ENCODE peak calls at places on chromosomes 1 and 21, in eight cellular contexts. S, H, Z, I, P, V, X and U are unnamed samples. For H3K4me1 and H3K27me3, the result is how much of the 10 kb centered on the place peaks cover.

GRCh38 chr1:115432061-115432460 is 94.0 kb upstream of the NGF start:
- DNase-seq in S (no peak), H (no peak), Z (no peak), I (no peak), P (no peak), V (peak), X (no peak), U (no peak)

GRCh38 chr1:206923009-206923960 is 1.5 kb upstream of the FCMR start:
- DNase-seq in S (no peak), H (peak), Z (no peak), I (no peak), P (peak), V (no peak), X (peak), U (no peak)

GRCh38 chr1:65068202-65069011 is 79.6 kb upstream of the AK4 start:
- DNase-seq in S (no peak), H (no peak), Z (no peak), I (no peak), P (peak), V (no peak), X (peak), U (no peak)

GRCh38 chr1:109884242-109884891 is 26.3 kb upstream of the CSF1 start:
- DNase-seq in S (no peak), H (no peak), Z (no peak), I (no peak), P (no peak), V (no peak), X (no peak), U (no peak)

GRCh38 chr1:17046043-17046657 is 7.7 kb downstream of the SDHB start:
- DNase-seq in S (no peak), H (no peak), Z (no peak), I (no peak), P (peak), V (peak), X (no peak), U (no peak)

GRCh38 chr1:202565890-202566289 is 144.4 kb downstream of the SYT2 start:
- DNase-seq in S (no peak), H (no peak), Z (no peak), I (no peak), P (no peak), V (no peak), X (no peak), U (no peak)

GRCh38 chr1:48823161-48823560 is 46.5 kb upstream of the BEND5 start:
- DNase-seq in S (peak), H (no peak), Z (no peak), I (peak), P (no peak), V (no peak), X (peak), U (peak)

GRCh38 chr1:27504588-27505419 is 14.8 kb upstream of the WASF2 start:
- DNase-seq in S (peak), H (no peak), Z (peak), I (peak), P (no peak), V (peak), X (peak), U (peak)

GRCh38 chr1:53576381-53576801 is 117.2 kb downstream of the DMRTB1 start:
- DNase-seq in S (no peak), H (no peak), Z (no peak), I (no peak), P (no peak), V (no peak), X (peak), U (peak)

GRCh38 chr1:86866665-86867064 is 47.3 kb downstream of the SELENOF start:
- DNase-seq in S (no peak), H (no peak), Z (no peak), I (no peak), P (no peak), V (peak), X (no peak), U (no peak)

GRCh38 chr1:9960705-9961562 is 17.7 kb downstream of the NMNAT1 start:
- DNase-seq in S (no peak), H (no peak), Z (no peak), I (no peak), P (no peak), V (peak), X (peak), U (no peak)

GRCh38 chr21:29315155-29315749 is 16.5 kb downstream of the BACH1 start:
- DNase-seq in S (no peak), H (no peak), Z (no peak), I (no peak), P (no peak), V (no peak), X (peak), U (no peak)

GRCh38 chr21:15063081-15063820 is 1.5 kb downstream of the NRIP1 start:
- DNase-seq in S (no peak), H (no peak), Z (no peak), I (no peak), P (no peak), V (peak), X (peak), U (peak)

GRCh38 chr1:109659145-109659544 is 3.2 kb downstream of the GSTM4 start:
- DNase-seq in S (no peak), H (no peak), Z (no peak), I (no peak), P (no peak), V (no peak), X (no peak), U (no peak)

GRCh38 chr1:65119951-65120350 is 28.1 kb upstream of the AK4 start:
- DNase-seq in S (no peak), H (no peak), Z (no peak), I (no peak), P (no peak), V (peak), X (no peak), U (no peak)

GRCh38 chr1:54806931-54807611 is 5.9 kb upstream of the TTC22 start:
- DNase-seq in S (peak), H (no peak), Z (no peak), I (no peak), P (peak), V (peak), X (no peak), U (no peak)

GRCh38 chr1:238647877-238648276 is 738.5 kb upstream of the CHRM3 start:
- DNase-seq in S (no peak), H (no peak), Z (no peak), I (no peak), P (no peak), V (peak), X (no peak), U (no peak)

GRCh38 chr1:191857600-191857999 is 300.7 kb upstream of the RGS18 start:
- DNase-seq in S (no peak), H (no peak), Z (no peak), I (no peak), P (no peak), V (peak), X (no peak), U (no peak)

GRCh38 chr1:202155478-202156021 is 4.9 kb downstream of the PTPN7 start:
- DNase-seq in S (peak), H (no peak), Z (no peak), I (no peak), P (no peak), V (peak), X (peak), U (peak)

GRCh38 chr1:70143052-70143659 is 62.2 kb downstream of the LRRC40 start:
- DNase-seq in S (no peak), H (no peak), Z (no peak), I (no peak), P (no peak), V (peak), X (no peak), U (no peak)

GRCh38 chr21:44434568-44434925 is 20.8 kb upstream of the LRRC3 start:
- DNase-seq in S (no peak), H (no peak), Z (no peak), I (no peak), P (no peak), V (no peak), X (no peak), U (no peak)

GRCh38 chr21:46253610-46254124 is 25.1 kb upstream of the LSS start:
- DNase-seq in S (no peak), H (peak), Z (no peak), I (no peak), P (peak), V (no peak), X (no peak), U (no peak)

GRCh38 chr21:26095131-26095530 is 75.4 kb downstream of the APP start:
- DNase-seq in S (no peak), H (no peak), Z (no peak), I (no peak), P (no peak), V (no peak), X (no peak), U (no peak)

GRCh38 chr1:176888471-176889032 is 276.0 kb downstream of the ASTN1 start:
- DNase-seq in S (no peak), H (no peak), Z (no peak), I (no peak), P (no peak), V (no peak), X (no peak), U (no peak)

GRCh38 chr1:204141131-204141530 is 10.7 kb downstream of the ETNK2 start:
- DNase-seq in S (no peak), H (no peak), Z (no peak), I (no peak), P (no peak), V (no peak), X (no peak), U (no peak)

GRCh38 chr1:215357901-215358300 is 209.2 kb upstream of the KCTD3 start:
- DNase-seq in S (no peak), H (no peak), Z (no peak), I (no peak), P (no peak), V (no peak), X (no peak), U (no peak)

GRCh38 chr1:107950434-107950833 is 14.5 kb downstream of the VAV3 start:
- DNase-seq in S (no peak), H (no peak), Z (no peak), I (no peak), P (no peak), V (no peak), X (no peak), U (no peak)
- H3K4me1 ChIP-seq in S (under half), H (half or more), Z (under half), I (under half), P (under half), V (under half), X (under half), U (under half)

DNA sequence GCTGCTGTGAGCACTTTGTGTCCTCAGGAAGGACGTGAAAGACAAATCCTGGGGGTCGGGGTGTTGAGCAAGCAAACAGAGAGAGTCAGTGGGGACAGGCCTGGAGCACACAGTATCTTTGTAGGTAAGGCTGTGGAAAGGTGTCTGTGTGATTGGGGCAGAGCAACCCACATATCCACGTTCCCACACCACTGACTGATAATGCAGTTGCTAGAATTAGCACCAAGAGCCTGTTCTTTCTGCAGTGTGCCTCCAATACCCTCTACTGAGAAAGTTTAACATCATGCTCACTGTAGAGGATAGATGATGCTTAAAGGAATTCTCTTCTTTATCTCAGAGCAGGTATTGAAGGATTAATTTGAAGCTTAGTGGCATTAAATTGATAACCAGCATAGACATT is 161.1 kb downstream of the PIK3R3 start:
- DNase-seq in S (no peak), H (no peak), Z (no peak), I (no peak), P (no peak), V (no peak), X (no peak), U (no peak)
- H3K4me3 ChIP-seq in S (no peak), H (no peak), Z (no peak), I (no peak), P (no peak), V (no peak), X (no peak), U (no peak)

GRCh38 chr1:154866257-154866994 is 3.7 kb downstream of the KCNN3 start:
- DNase-seq in S (no peak), H (no peak), Z (no peak), I (no peak), P (no peak), V (peak), X (no peak), U (no peak)
- H3K27me3 ChIP-seq in S (under half), H (under half), Z (half or more), I (under half), P (under half), V (under half), X (under half), U (under half)

GRCh38 chr1:41622859-41623732 is 138.6 kb upstream of the EDN2 start:
- DNase-seq in S (no peak), H (no peak), Z (no peak), I (no peak), P (no peak), V (peak), X (no peak), U (no peak)
- H3K4me1 ChIP-seq in S (under half), H (under half), Z (under half), I (under half), P (under half), V (under half), X (under half), U (under half)

DNA sequence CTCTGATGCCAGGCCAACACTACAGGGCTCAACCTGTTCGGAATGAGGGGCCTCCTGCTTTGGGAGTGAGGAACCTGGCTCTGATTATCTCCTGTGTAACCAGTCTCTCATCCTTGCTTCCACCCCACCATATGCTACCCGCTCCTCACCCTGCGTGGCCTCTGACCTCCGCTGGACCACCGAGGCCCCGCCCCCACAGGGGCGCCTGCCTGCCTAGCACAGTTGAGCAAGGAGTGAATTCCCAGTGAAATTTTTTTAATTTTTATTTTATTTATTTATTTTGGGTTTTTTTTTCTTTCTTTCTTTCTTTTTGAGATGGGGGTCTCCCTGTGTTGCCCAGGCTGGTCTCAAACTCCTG is 1.9 kb upstream of the GNB1 start:
- DNase-seq in S (no peak), H (no peak), Z (no peak), I (no peak), P (no peak), V (no peak), X (no peak), U (peak)
- H3K4me3 ChIP-seq in S (no peak), H (peak), Z (peak), I (no peak), P (no peak), V (no peak), X (no peak), U (peak)

DNA sequence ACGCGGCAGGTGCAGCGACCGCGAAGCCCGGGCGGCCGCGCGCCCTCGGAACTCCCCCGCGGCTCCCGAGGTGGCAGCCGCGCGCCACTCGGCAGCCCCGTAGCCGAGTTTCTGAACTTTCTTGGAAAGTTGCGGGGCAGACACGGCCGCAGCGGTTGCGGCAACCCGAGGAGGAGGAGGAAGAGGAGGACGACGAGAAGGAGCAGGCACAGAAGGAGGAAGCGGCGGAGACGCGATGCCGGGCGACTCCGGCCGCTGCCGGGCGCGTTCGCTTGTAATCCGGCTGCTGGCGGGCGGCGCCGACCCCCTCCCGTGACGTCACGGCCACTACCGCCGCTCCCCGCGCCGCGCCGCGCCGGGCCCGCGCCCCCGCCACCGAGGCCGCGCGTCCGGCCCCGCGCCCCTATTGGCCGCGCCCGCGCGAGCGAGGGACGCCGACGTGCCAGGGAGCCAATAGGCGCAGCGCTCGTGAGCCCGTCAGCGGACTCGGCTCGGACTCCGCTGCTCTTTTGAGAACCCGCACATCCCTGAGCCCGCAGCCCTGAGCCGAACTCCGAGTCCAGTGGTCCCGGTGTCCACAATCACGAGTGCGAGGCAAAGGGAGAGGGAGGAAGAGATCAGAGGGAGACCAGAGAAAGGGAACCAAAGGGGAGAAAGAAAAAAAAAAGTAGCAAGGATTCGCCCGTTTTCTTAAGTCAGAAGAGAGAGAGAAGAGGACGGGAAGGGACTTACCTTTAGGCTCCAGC is 736 bp upstream of the BARHL2 start:
- DNase-seq in S (no peak), H (no peak), Z (no peak), I (no peak), P (no peak), V (no peak), X (no peak), U (no peak)
- H3K27me3 ChIP-seq in S (half or more), H (half or more), Z (half or more), I (half or more), P (half or more), V (half or more), X (half or more), U (under half)

DNA sequence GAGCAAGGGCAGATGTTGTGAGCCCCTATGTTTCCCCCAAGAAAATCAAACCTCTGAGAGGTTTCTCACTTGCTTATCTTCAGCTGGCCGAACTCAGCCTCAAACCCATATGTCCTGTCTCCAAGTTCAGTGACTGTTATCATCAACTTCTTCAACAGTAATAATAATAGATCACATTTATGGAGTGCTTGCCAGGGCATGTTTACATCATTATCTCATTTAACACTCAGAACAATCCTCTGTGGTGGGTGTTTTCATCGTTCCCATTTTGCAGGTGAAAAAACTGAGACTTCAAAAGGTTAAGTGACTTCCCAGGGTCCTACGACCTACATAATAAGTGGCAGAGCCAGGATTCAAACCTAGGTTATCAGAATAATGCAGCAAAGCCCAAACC is 3.4 kb downstream of the CAPN2 start:
- DNase-seq in S (no peak), H (no peak), Z (no peak), I (no peak), P (no peak), V (no peak), X (no peak), U (no peak)
- H3K4me1 ChIP-seq in S (half or more), H (half or more), Z (under half), I (half or more), P (half or more), V (under half), X (under half), U (under half)